ENCODE peak calls at places on chromosome X, in nine cellular contexts. A is transverse colon, Y is AG04449, J is psoas muscle, P is astrocyte of the cerebellum, B is upper lobe of right lung, C is fibroblast of mammary gland, I is SK-N-SH, M is uterus. W is an unnamed sample.

GRCh38 chrX:100895365-100896075 is 21.4 kb upstream of the NOX1 start:
- DNase-seq in Y (no peak), J (no peak), B (no peak), I (peak), P (peak), M (no peak), C (peak), A (peak), W (peak)

GRCh38 chrX:10828640-10829039 is 208.3 kb upstream of the MID1 start:
- DNase-seq in I (no peak), P (no peak), C (no peak), J (no peak), M (no peak), A (peak), Y (no peak), B (no peak), W (no peak)

GRCh38 chrX:97639526-97639925 is 755.8 kb downstream of the RPA4 start:
- DNase-seq in C (no peak), I (no peak), B (no peak), M (no peak), Y (no peak), A (no peak), P (no peak), J (no peak), W (no peak)

GRCh38 chrX:39150210-39150609 is 349.0 kb downstream of the MID1IP1 start:
- DNase-seq in Y (no peak), I (no peak), J (no peak), B (no peak), P (no peak), M (no peak), C (no peak), A (no peak), W (no peak)

GRCh38 chrX:102840871-102841705 is 96.0 kb upstream of the RAB40AL start:
- DNase-seq in P (no peak), A (no peak), Y (no peak), C (peak), I (no peak), M (no peak), B (no peak), J (no peak), W (peak)

GRCh38 chrX:133856819-133857218 is 128.6 kb downstream of the GPC3 start:
- DNase-seq in P (no peak), I (no peak), J (no peak), Y (no peak), B (no peak), A (no peak), C (no peak), M (no peak), W (no peak)

GRCh38 chrX:14832151-14832550 is 40.7 kb downstream of the FANCB start:
- DNase-seq in M (no peak), I (no peak), A (no peak), Y (no peak), J (no peak), B (no peak), P (peak), C (peak), W (peak)

GRCh38 chrX:19535481-19535880 is 20.2 kb upstream of the MAP3K15 start:
- DNase-seq in B (no peak), P (no peak), J (no peak), A (no peak), C (peak), I (peak), M (no peak), Y (no peak), W (peak)

DNA sequence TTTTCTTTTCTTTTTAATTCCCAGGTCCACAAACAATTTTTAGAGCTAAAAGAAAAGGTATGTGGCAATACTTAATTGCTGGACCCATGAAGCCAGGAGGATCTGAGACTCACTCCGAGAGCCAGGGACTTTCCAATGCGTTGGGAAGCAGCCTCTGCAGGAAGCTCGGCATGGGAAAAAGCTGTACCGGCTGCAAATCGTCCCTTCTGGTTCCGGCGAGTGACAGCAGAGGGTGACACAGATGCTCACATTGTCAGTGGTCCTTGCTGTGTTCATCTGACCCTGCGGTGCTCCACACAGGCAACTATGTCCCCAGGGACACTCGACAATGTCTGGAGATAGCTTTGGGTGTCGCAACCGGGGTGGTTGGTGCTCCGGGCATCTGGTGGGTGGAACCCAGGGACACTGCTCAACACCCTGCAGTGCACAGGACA is 164.0 kb downstream of the PRKX start:
- DNase-seq in Y (no peak), M (peak), J (no peak), I (peak), C (peak), P (no peak), A (no peak), B (no peak), W (peak)
- H3K4me3 ChIP-seq in Y (peak), M (no peak), J (peak), I (peak), C (peak), P (no peak), A (no peak), B (peak), W (peak)

DNA sequence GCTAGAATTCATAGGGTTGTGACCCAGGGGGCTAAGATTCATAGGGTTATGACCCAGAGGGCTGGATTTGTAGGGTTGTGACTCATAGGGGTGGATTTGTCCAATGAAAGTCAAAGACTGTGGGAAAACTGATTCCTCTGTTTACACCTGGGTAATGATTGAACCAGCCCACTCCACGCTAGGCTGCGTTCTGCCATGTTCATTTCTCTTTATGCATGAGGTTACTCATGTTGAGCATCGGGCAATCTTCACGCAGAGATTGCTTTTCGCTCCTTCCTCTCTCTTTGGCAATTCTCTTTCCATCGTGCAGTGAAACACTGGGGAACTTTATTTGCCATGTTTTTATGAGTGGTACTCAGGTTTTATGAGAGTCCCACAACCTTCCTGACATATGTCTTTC is 127.8 kb downstream of the CRLF2 start:
- DNase-seq in P (no peak), C (no peak), J (no peak), B (no peak), M (no peak), Y (no peak), A (no peak), I (no peak), W (no peak)
- TF ChIP-seq CTCF in P (no peak), C (no peak), J (no peak), B (no peak), M (no peak), Y (no peak), A (no peak), I (no peak), W (no peak)

GRCh38 chrX:49922291-49923241 is at the start of gene CLCN5:
- DNase-seq in Y (peak), P (peak), I (peak), B (peak), J (peak), A (peak), M (peak), C (peak), W (peak)
- H3K4me3 ChIP-seq in Y (peak), P (peak), I (peak), B (peak), J (peak), A (peak), M (peak), C (peak), W (peak)

DNA sequence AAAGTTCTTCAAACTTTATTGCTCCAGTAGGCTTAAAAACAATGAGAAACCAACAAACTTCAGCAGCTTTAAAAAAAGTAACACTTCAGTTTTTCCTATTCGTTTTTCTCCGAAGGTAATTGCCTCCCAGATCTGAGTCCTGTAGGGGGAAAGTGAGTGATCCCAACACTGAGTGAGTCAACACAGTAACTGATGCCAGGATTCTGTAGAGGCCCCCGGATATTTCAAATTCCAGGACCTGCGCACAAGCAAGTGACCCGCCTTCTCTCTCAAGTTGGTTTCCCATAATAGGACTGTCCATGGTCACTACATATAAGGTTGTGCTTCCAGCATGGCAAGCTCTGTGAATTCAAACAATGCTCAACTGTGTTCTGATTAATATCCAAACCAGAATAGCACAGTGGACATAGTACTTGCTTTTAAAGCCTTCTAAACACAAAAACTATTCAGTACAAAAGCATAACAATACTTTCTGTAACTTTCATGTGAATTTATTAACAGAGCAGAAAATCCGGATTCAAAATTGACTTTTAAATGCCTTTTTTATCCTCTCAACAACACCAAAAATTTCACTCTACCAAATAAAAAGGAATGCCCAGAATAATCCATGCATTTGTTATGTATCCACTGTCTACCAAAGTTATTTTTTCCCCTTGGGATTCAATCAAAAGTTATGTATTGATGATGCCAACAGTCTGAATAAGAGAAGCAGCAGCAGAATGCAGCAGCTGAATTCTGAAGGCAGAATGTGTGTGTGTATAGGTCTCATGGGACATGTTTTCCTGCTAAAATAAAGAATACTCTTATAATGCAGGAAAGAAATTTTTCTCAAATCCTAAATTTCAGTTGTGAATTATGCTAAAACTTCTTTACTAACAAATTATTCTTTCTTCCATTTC is at the start of gene DMD:
- DNase-seq in J (peak), C (peak), M (peak), B (no peak), Y (peak), P (peak), I (no peak), A (peak), W (peak)
- TF ChIP-seq CTCF in J (no peak), C (peak), M (no peak), B (no peak), Y (no peak), P (no peak), I (no peak), A (no peak), W (no peak)